ENCODE peak calls at places on chromosomes 6 and 20, in four cellular contexts. X, K, T and D are unnamed samples.

GRCh38 chr6:101069191-101069795 is 188.2 kb upstream of the ASCC3 start:
- DNase-seq in X (no peak), K (no peak), T (no peak), D (no peak)

GRCh38 chr6:18488004-18488403 is 100.9 kb downstream of the RNF144B start:
- DNase-seq in X (no peak), K (no peak), T (no peak), D (no peak)

GRCh38 chr20:25299801-25300200 is 51.9 kb downstream of the PYGB start:
- DNase-seq in X (no peak), K (no peak), T (no peak), D (no peak)

GRCh38 chr20:53678990-53679596 is 85.5 kb upstream of the ZNF217 start:
- DNase-seq in X (peak; percentile 35), K (no peak), T (no peak), D (no peak)

GRCh38 chr6:49986551-49986950 is 17.1 kb upstream of the DEFB113 start:
- DNase-seq in X (no peak), K (no peak), T (no peak), D (no peak)

GRCh38 chr6:163750436-163751031 is 336.0 kb downstream of the QKI start:
- DNase-seq in X (no peak), K (no peak), T (no peak), D (no peak)

GRCh38 chr6:83215131-83216047 is 22.2 kb downstream of the RWDD2A start:
- DNase-seq in X (peak; percentile 66), K (peak; percentile 40), T (peak; percentile 44), D (peak; percentile 76)

GRCh38 chr6:139743629-139744028 is 369.2 kb upstream of the CITED2 start:
- DNase-seq in X (peak; percentile 64), K (no peak), T (no peak), D (no peak)

GRCh38 chr20:6654490-6655247 is 112.8 kb upstream of the BMP2 start:
- DNase-seq in X (no peak), K (no peak), T (no peak), D (no peak)

GRCh38 chr6:139490482-139490881 is 116.0 kb upstream of the CITED2 start:
- DNase-seq in X (peak; percentile 74), K (no peak), T (no peak), D (no peak)

GRCh38 chr6:53056273-53056672 is 8.9 kb upstream of the FBXO9 start:
- DNase-seq in X (no peak), K (no peak), T (no peak), D (no peak)

GRCh38 chr20:36542516-36543186 is 1.3 kb downstream of the MYL9 start:
- DNase-seq in X (no peak), K (no peak), T (no peak), D (no peak)

GRCh38 chr6:108721308-108721707 is 126.9 kb upstream of the ARMC2 start:
- DNase-seq in X (peak; percentile 71), K (no peak), T (no peak), D (no peak)

GRCh38 chr6:170292111-170292777 is 1.4 kb upstream of the DLL1 start:
- DNase-seq in X (no peak), K (no peak), T (no peak), D (peak; percentile 50)

GRCh38 chr6:75818061-75818855 is 69.2 kb downstream of the MYO6 start:
- DNase-seq in X (no peak), K (no peak), T (no peak), D (no peak)

GRCh38 chr6:13660893-13661292 is 45.8 kb downstream of the NOL7 start:
- DNase-seq in X (peak; percentile 72), K (no peak), T (no peak), D (no peak)

GRCh38 chr20:63884506-63885263 is 10.2 kb upstream of the DNAJC5 start:
- DNase-seq in X (no peak), K (no peak), T (no peak), D (no peak)

GRCh38 chr20:53899351-53900167 is 170.8 kb downstream of the BCAS1 start:
- DNase-seq in X (no peak), K (peak; percentile 95), T (peak; percentile 59), D (no peak)

GRCh38 chr20:13226367-13226766 is 5.3 kb downstream of the ISM1 start:
- DNase-seq in X (no peak), K (no peak), T (no peak), D (no peak)

GRCh38 chr20:47677314-47678129 is 107.8 kb downstream of the SULF2 start:
- DNase-seq in X (peak; percentile 69), K (no peak), T (peak; percentile 74), D (peak; percentile 86)

GRCh38 chr6:16254535-16254934 is 16.1 kb downstream of the GMPR start:
- DNase-seq in X (no peak), K (no peak), T (no peak), D (no peak)

GRCh38 chr6:81612136-81612535 is 140.3 kb downstream of the TENT5A start:
- DNase-seq in X (no peak), K (no peak), T (no peak), D (no peak)

GRCh38 chr6:158911746-158912158 is 88.2 kb downstream of the RSPH3 start:
- DNase-seq in X (no peak), K (peak; percentile 30), T (no peak), D (no peak)

GRCh38 chr6:130900913-130901312 is 73.7 kb downstream of the SMLR1 start:
- DNase-seq in X (no peak), K (no peak), T (no peak), D (no peak)

GRCh38 chr20:21102252-21102609 is 3.9 kb downstream of the LINC00237 start:
- DNase-seq in X (no peak), K (no peak), T (no peak), D (peak; percentile 59)

GRCh38 chr6:129370268-129370916 is 339.6 kb downstream of the ARHGAP18 start:
- DNase-seq in X (peak; percentile 32), K (no peak), T (peak; percentile 9), D (peak; percentile 71)

GRCh38 chr6:116529466-116529969 is 16.0 kb downstream of the TRAPPC3L start:
- DNase-seq in X (no peak), K (no peak), T (no peak), D (no peak)
- H3K4me1 ChIP-seq in X (peaks cover 8% of the 10 kb centered on the region), K (no peaks in the 10 kb centered on the region), T (no peaks in the 10 kb centered on the region), D (peaks cover 48% of the 10 kb centered on the region)

GRCh38 chr20:58073945-58074920 is 154.2 kb downstream of the ANKRD60 start:
- DNase-seq in X (no peak), K (no peak), T (no peak), D (no peak)
- TF ChIP-seq CREB1 in X (no peak), K (no peak), T (no peak), D (no peak)

GRCh38 chr6:71080793-71081192 is 123.9 kb upstream of the B3GAT2 start:
- DNase-seq in X (no peak), K (no peak), T (no peak), D (no peak)

GRCh38 chr6:71080151-71080550 is 123.3 kb upstream of the B3GAT2 start:
- DNase-seq in X (no peak), K (no peak), T (no peak), D (no peak)

GRCh38 chr6:71077655-71078054 is 120.8 kb upstream of the B3GAT2 start:
- DNase-seq in X (no peak), K (no peak), T (no peak), D (no peak)

GRCh38 chr6:71082033-71082620 is 125.3 kb upstream of the B3GAT2 start:
- DNase-seq in X (no peak), K (no peak), T (no peak), D (no peak)

DNA sequence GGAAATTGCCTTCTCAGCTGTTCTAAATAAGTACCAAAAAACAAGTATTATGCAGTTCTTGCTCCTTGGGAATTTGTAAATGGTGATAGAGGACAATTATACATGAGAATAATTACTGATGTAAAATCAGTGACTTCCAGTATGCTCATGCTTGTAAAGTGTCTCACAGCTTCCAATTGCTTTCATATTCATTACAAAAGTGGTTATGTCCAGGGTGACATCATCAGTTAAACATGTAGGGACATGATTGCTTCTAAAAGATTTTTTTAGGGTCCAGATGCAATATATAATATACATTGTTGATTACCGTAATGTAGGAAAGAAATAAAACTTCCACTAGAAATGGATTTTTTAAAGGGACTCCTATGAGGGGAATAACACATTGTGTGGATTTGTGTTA is 122.8 kb upstream of the B3GAT2 start:
- DNase-seq in X (no peak), K (no peak), T (no peak), D (no peak)
- TF ChIP-seq JUNB in X (no peak), K (no peak), T (no peak), D (no peak)

GRCh38 chr6:56595490-56596122 is 47.1 kb downstream of the DST start:
- DNase-seq in X (peak; percentile 43), K (peak; percentile 31), T (peak; percentile 46), D (peak; percentile 79)

GRCh38 chr6:56594699-56595098 is 48.0 kb downstream of the DST start:
- DNase-seq in X (no peak), K (peak; percentile 24), T (no peak), D (no peak)

DNA sequence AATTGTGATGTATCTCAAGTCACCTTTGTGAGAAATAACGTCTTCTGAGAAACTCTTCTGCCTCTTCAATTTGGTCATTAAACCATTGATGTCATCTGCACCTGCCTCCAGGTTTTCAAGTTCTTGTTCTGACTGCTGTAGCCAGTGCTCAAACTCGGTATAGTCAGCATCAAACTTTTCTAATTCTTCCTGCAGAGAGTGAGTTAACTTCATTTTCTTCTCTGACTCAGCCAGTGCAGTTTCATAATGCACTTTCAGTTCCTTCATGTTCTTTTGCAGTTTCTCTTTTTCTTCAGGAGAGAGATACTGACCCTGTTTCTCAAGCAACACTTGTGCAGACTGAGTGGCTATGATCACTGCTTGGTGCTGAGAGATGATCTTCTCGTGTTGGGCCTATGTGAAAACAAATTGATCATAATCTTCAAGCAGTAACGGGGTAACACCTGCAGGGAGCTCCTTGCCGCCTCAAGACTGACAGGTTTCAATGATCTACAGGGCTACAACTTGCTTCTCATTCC is 48.8 kb downstream of the DST start:
- DNase-seq in X (no peak), K (peak; percentile 93), T (no peak), D (no peak)
- H3K4me1 ChIP-seq in X (no peaks in the 10 kb centered on the region), K (peaks cover 25% of the 10 kb centered on the region), T (no peaks in the 10 kb centered on the region), D (no peaks in the 10 kb centered on the region)

GRCh38 chr6:35534396-35535170 is 21.9 kb upstream of the TULP1 start:
- DNase-seq in X (no peak), K (no peak), T (no peak), D (peak; percentile 41)
- TF ChIP-seq CREB1 in X (no peak), K (no peak), T (no peak), D (no peak)

GRCh38 chr6:147700436-147701209 is 192.1 kb downstream of the SAMD5 start:
- DNase-seq in X (no peak), K (no peak), T (no peak), D (no peak)
- TF ChIP-seq JUNB in X (no peak), K (no peak), T (no peak), D (no peak)

DNA sequence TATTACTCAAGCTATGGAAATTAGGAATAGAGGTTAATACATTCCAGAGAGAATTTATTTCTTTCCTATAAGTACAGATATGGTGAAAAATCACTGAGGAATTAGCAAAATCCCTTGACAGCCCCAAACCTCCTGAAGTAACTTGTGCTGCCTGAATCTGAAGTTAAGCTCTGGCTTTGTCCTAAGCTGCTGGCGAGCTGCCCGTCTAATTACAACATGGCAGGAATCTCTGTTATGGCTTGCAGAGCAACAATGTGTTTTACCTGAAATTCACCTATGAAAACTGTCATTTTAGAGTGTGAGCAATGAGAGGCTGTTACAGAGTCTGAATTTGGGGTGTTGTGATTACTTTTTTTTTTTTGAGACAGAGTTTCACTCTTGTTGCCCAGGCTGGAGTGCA is 22.5 kb upstream of the IYD start:
- DNase-seq in X (no peak), K (no peak), T (no peak), D (no peak)
- H3K4me1 ChIP-seq in X (no peaks in the 10 kb centered on the region), K (no peaks in the 10 kb centered on the region), T (no peaks in the 10 kb centered on the region), D (no peaks in the 10 kb centered on the region)